ENCODE peak calls at places on chromosomes 7 and 10, in five cellular contexts. Z, H, Q, M and G are unnamed samples.

GRCh38 chr7:22782616-22783232 is 39.9 kb downstream of the TOMM7 start:
- DNase-seq in Z (no peak), H (peak; percentile 75), M (peak; percentile 76), Q (peak; percentile 79), G (no peak)

GRCh38 chr7:140904081-140904480 is 20.6 kb downstream of the BRAF start:
- DNase-seq in Z (no peak), H (no peak), M (no peak), Q (no peak), G (no peak)

GRCh38 chr10:80144302-80145131 is 12.0 kb downstream of the PLAC9 start:
- DNase-seq in H (no peak), Z (no peak), M (peak; percentile 46), Q (peak; percentile 51), G (no peak)

GRCh38 chr10:86363184-86363832 is 3.3 kb downstream of the GRID1 start:
- DNase-seq in Z (no peak), Q (peak; percentile 31), M (no peak), H (peak; percentile 50), G (no peak)

GRCh38 chr10:68594405-68594804 is 34.3 kb downstream of the TET1 start:
- DNase-seq in H (no peak), M (no peak), Z (no peak), Q (peak; percentile 29), G (no peak)

GRCh38 chr7:103988468-103989199 is 824 bp downstream of the RELN start:
- DNase-seq in Q (no peak), M (peak; percentile 60), H (no peak), Z (no peak), G (no peak)

GRCh38 chr10:1107679-1108078 is 51.5 kb downstream of the WDR37 start:
- DNase-seq in Z (no peak), H (no peak), Q (no peak), M (no peak), G (no peak)

GRCh38 chr7:41640487-41640886 is 62.4 kb downstream of the INHBA start:
- DNase-seq in H (no peak), Q (no peak), Z (no peak), M (no peak), G (no peak)

GRCh38 chr7:141974831-141975230 is 1.3 kb upstream of the TAS2R38 start:
- DNase-seq in Q (no peak), Z (no peak), M (no peak), H (no peak), G (no peak)

GRCh38 chr7:111942450-111943081 is 263.6 kb downstream of the DOCK4 start:
- DNase-seq in Q (no peak), Z (no peak), M (no peak), H (no peak), G (no peak)

GRCh38 chr10:7231420-7232414 is 179.1 kb downstream of the SFMBT2 start:
- DNase-seq in H (no peak), Q (no peak), Z (no peak), M (no peak), G (no peak)

GRCh38 chr10:11450427-11450826 is 161.0 kb downstream of the USP6NL start:
- DNase-seq in Z (no peak), M (no peak), Q (no peak), H (no peak), G (no peak)

GRCh38 chr7:47170516-47170915 is 411.4 kb downstream of the TNS3 start:
- DNase-seq in Q (no peak), H (no peak), M (no peak), Z (no peak), G (no peak)

GRCh38 chr7:105496501-105496900 is 25.6 kb downstream of the PUS7 start:
- DNase-seq in Z (no peak), M (no peak), H (no peak), Q (no peak), G (no peak)

GRCh38 chr10:44352316-44353127 is 32.4 kb downstream of the CXCL12 start:
- DNase-seq in H (no peak), M (no peak), Z (no peak), Q (no peak), G (no peak)

GRCh38 chr10:103923502-103923901 is 5.5 kb upstream of the STN1 start:
- DNase-seq in M (no peak), Q (no peak), H (no peak), Z (no peak), G (no peak)

GRCh38 chr10:119357389-119358139 is 150.2 kb downstream of the GRK5 start:
- DNase-seq in M (no peak), Q (no peak), H (no peak), Z (no peak), G (no peak)

GRCh38 chr10:14200645-14201534 is 129.8 kb downstream of the FRMD4A start:
- DNase-seq in Q (peak; percentile 32), Z (no peak), H (peak; percentile 36), M (peak; percentile 26), G (no peak)

GRCh38 chr7:45446195-45446944 is 127.8 kb upstream of the ADCY1 start:
- DNase-seq in Q (no peak), Z (no peak), M (no peak), H (no peak), G (peak; percentile 7)

GRCh38 chr7:149598721-149599308 is 101.2 kb upstream of the ZNF746 start:
- DNase-seq in Q (peak; percentile 44), M (peak; percentile 51), Z (no peak), H (no peak), G (no peak)

GRCh38 chr7:73761854-73762658 is 8.0 kb downstream of the CLDN3 start:
- DNase-seq in Z (no peak), H (no peak), Q (peak; percentile 20), M (peak; percentile 59), G (no peak)

GRCh38 chr7:55021951-55022617 is 3.3 kb downstream of the EGFR start:
- DNase-seq in Z (no peak), M (no peak), Q (no peak), H (no peak), G (no peak)

GRCh38 chr10:2463301-2463700 is 604.0 kb upstream of the PFKP start:
- DNase-seq in M (no peak), H (no peak), Q (no peak), Z (no peak), G (no peak)

GRCh38 chr7:69199661-69200060 is 398.6 kb upstream of the AUTS2 start:
- DNase-seq in Q (no peak), M (no peak), H (no peak), Z (no peak), G (no peak)

GRCh38 chr7:16688249-16688648 is 42.3 kb downstream of the BZW2 start:
- DNase-seq in Z (no peak), H (no peak), M (no peak), Q (peak; percentile 61), G (no peak)

GRCh38 chr10:129707406-129708388 is 240.7 kb downstream of the MGMT start:
- DNase-seq in Z (no peak), H (no peak), M (peak; percentile 58), Q (no peak), G (no peak)
- TF ChIP-seq YY1 in Z (no peak), H (no peak), M (no peak), Q (no peak), G (no peak)

GRCh38 chr10:110610308-110610774 is 33.8 kb upstream of the RBM20 start:
- DNase-seq in Q (peak; percentile 65), M (peak; percentile 69), H (peak; percentile 23), Z (peak; percentile 51), G (peak; percentile 24)

GRCh38 chr10:110612073-110612472 is 32.1 kb upstream of the RBM20 start:
- DNase-seq in H (no peak), M (no peak), Z (no peak), Q (no peak), G (peak; percentile 70)

GRCh38 chr10:110612629-110613028 is 31.5 kb upstream of the RBM20 start:
- DNase-seq in Z (no peak), Q (no peak), H (no peak), M (no peak), G (peak; percentile 23)

GRCh38 chr10:110609592-110609991 is 34.5 kb upstream of the RBM20 start:
- DNase-seq in H (no peak), Z (no peak), M (peak; percentile 59), Q (no peak), G (no peak)

GRCh38 chr10:110608087-110608486 is 36.0 kb upstream of the RBM20 start:
- DNase-seq in Z (no peak), Q (no peak), M (no peak), H (no peak), G (no peak)
- TF ChIP-seq YY1 in Z (no peak), Q (no peak), M (no peak), H (no peak), G (no peak)

GRCh38 chr7:101891936-101892640 is 74.7 kb downstream of the CUX1 start:
- DNase-seq in M (no peak), H (no peak), Q (no peak), Z (no peak), G (no peak)
- TF ChIP-seq YY1 in M (no peak), H (no peak), Q (no peak), Z (no peak), G (no peak)

GRCh38 chr10:42952931-42953683 is 123.8 kb upstream of the RET start:
- DNase-seq in M (no peak), Z (no peak), Q (no peak), H (no peak), G (no peak)
- TF ChIP-seq YY1 in M (no peak), Z (no peak), Q (no peak), H (no peak), G (no peak)

GRCh38 chr10:49396666-49396999 is 744 bp upstream of the DRGX start:
- DNase-seq in M (peak; percentile 71), H (no peak), Z (no peak), Q (no peak), G (no peak)

GRCh38 chr10:49398000-49398861 is 2.3 kb upstream of the DRGX start:
- DNase-seq in Q (peak; percentile 88), M (peak; percentile 76), H (peak; percentile 39), Z (no peak), G (no peak)

GRCh38 chr10:49397036-49397999 is 1.4 kb upstream of the DRGX start:
- DNase-seq in Q (no peak), H (no peak), Z (no peak), M (peak; percentile 82), G (no peak)

GRCh38 chr10:49394933-49395740 is 752 bp downstream of the DRGX start:
- DNase-seq in Q (no peak), H (no peak), M (peak; percentile 75), Z (no peak), G (no peak)

GRCh38 chr10:49395741-49396665 is at the start of gene DRGX:
- DNase-seq in H (no peak), Z (no peak), Q (no peak), M (peak; percentile 80), G (no peak)
- TF ChIP-seq YY1 in H (no peak), Z (no peak), Q (no peak), M (no peak), G (no peak)

GRCh38 chr10:114448897-114449296 is 44.6 kb upstream of the AFAP1L2 start:
- DNase-seq in H (no peak), M (no peak), Z (no peak), Q (no peak), G (no peak)

GRCh38 chr10:114458216-114458615 is 53.9 kb upstream of the AFAP1L2 start:
- DNase-seq in H (no peak), M (no peak), Z (no peak), Q (no peak), G (no peak)

GRCh38 chr10:114458955-114459354 is 54.7 kb upstream of the AFAP1L2 start:
- DNase-seq in H (peak; percentile 33), M (peak; percentile 71), Z (peak; percentile 39), Q (peak; percentile 12), G (no peak)

DNA sequence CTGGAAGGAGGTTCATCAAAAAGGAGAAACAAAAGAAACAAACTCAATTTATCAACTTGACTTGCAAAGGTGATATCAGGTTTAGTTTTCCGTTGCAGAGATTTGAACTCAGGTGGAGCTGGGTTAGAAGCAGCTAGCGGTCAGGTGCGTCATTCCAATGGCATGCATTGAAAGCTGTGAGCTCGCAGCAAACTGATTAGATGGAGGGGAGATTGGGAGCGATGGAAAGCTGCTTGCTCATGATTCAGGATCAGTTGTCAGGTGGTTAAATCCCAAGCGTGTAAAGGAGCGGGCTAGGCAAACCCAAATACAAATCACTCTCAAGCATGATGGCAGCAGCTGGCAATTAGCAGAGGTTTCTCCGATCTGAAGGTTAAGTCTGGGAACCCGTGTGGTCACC is 49.3 kb upstream of the AFAP1L2 start:
- DNase-seq in M (no peak), Z (no peak), H (no peak), Q (no peak), G (no peak)
- TF ChIP-seq YY1 in M (no peak), Z (no peak), H (no peak), Q (no peak), G (no peak)